ENCODE peak calls at places on chromosomes 2 and 18, in nine cellular contexts. B is neural crest cell; W is K562; Q is T1000; A is T-cell; D is activated naive CD4-positive, alpha-beta T cell; F is H7; T is omental fat pad; V is H4. E is an unnamed sample.

GRCh38 chr2:142682528-142682927 is 194.9 kb upstream of the KYNU start:
- DNase-seq in W (no peak), B (no peak), V (peak; percentile 14), D (no peak), Q (no peak), F (peak; percentile 4), A (no peak), T (no peak), E (no peak)

GRCh38 chr18:21502661-21503060 is 97.8 kb downstream of the ESCO1 start:
- DNase-seq in W (no peak), V (no peak), B (no peak), Q (no peak), F (no peak), A (no peak), D (no peak), T (no peak), E (no peak)

GRCh38 chr2:84285056-84285747 is 173.9 kb downstream of the SUCLG1 start:
- DNase-seq in B (no peak), T (no peak), F (no peak), A (no peak), D (no peak), W (no peak), V (no peak), Q (no peak), E (no peak)

GRCh38 chr2:1842945-1843344 is 98.6 kb upstream of the PXDN start:
- DNase-seq in T (no peak), B (no peak), Q (no peak), A (no peak), V (no peak), D (no peak), W (no peak), F (no peak), E (no peak)

GRCh38 chr2:219493086-219493485 is 5.6 kb upstream of the GMPPA start:
- DNase-seq in W (no peak), A (no peak), F (no peak), T (no peak), V (no peak), D (no peak), Q (no peak), B (no peak), E (no peak)

GRCh38 chr2:135875491-135876065 is 665 bp downstream of the MCM6 start:
- DNase-seq in T (peak; percentile 24), Q (peak; percentile 37), F (peak; percentile 77), V (peak; percentile 58), W (peak; percentile 64), D (peak; percentile 56), B (peak; percentile 34), A (peak; percentile 72), E (peak; percentile 76)

GRCh38 chr2:117785740-117786139 is 28.8 kb upstream of the DDX18 start:
- DNase-seq in D (no peak), Q (no peak), A (no peak), T (no peak), W (peak; percentile 67), F (peak; percentile 40), B (peak; percentile 53), V (peak; percentile 27), E (peak; percentile 73)

GRCh38 chr18:35507623-35508022 is 9.9 kb upstream of the INO80C start:
- DNase-seq in F (no peak), W (peak; percentile 40), A (no peak), Q (no peak), D (no peak), B (no peak), V (no peak), T (no peak), E (no peak)

GRCh38 chr2:162233197-162233596 is 10.0 kb downstream of the FAP start:
- DNase-seq in Q (no peak), B (no peak), W (no peak), V (peak; percentile 5), D (no peak), T (no peak), F (no peak), A (no peak), E (no peak)

GRCh38 chr2:30733829-30734520 is 73.3 kb downstream of the CAPN13 start:
- DNase-seq in W (no peak), D (no peak), F (no peak), A (no peak), Q (no peak), V (no peak), T (no peak), B (no peak), E (no peak)

GRCh38 chr2:26579025-26579722 is 62.0 kb downstream of the CIB4 start:
- DNase-seq in W (no peak), Q (no peak), D (no peak), A (no peak), T (no peak), F (no peak), V (no peak), B (no peak), E (no peak)

GRCh38 chr18:1017679-1018078 is 113.0 kb downstream of the ADCYAP1 start:
- DNase-seq in T (no peak), V (no peak), Q (no peak), W (no peak), A (no peak), B (no peak), D (no peak), F (no peak), E (peak; percentile 29)

GRCh38 chr2:42858140-42859005 is 66.0 kb upstream of the HAAO start:
- DNase-seq in B (no peak), D (no peak), T (no peak), Q (no peak), A (no peak), W (no peak), F (no peak), V (no peak), E (no peak)

GRCh38 chr2:240995041-240995960 is 3.1 kb upstream of the SNED1 start:
- DNase-seq in A (no peak), W (no peak), F (peak; percentile 45), V (no peak), D (no peak), T (no peak), Q (no peak), B (no peak), E (no peak)

GRCh38 chr18:77090546-77091200 is 41.9 kb downstream of the MBP start:
- DNase-seq in W (no peak), F (no peak), V (no peak), B (no peak), T (no peak), A (no peak), D (no peak), Q (no peak), E (no peak)

GRCh38 chr2:133588144-133588543 is 19.9 kb upstream of the NCKAP5 start:
- DNase-seq in V (no peak), D (no peak), T (no peak), W (no peak), Q (no peak), F (no peak), B (no peak), A (no peak), E (no peak)

GRCh38 chr18:50030146-50030545 is 164.8 kb downstream of the MYO5B start:
- DNase-seq in A (no peak), Q (no peak), B (no peak), V (no peak), D (no peak), F (no peak), W (no peak), T (no peak), E (no peak)

GRCh38 chr2:145006957-145007672 is 487.2 kb upstream of the ZEB2 start:
- DNase-seq in T (no peak), A (no peak), W (no peak), Q (peak; percentile 66), V (peak; percentile 84), B (no peak), F (no peak), D (no peak), E (no peak)

GRCh38 chr2:159963700-159964099 is 98.7 kb downstream of the PLA2R1 start:
- DNase-seq in A (no peak), Q (no peak), B (no peak), V (no peak), W (no peak), D (no peak), F (no peak), T (no peak), E (no peak)

GRCh38 chr2:222651721-222652420 is 4.0 kb downstream of the FARSB start:
- DNase-seq in A (no peak), D (no peak), F (no peak), T (no peak), B (no peak), V (no peak), W (no peak), Q (no peak), E (no peak)